ENCODE peak calls at places on chromosomes 1 and 21, in eight cellular contexts. V, T, I, K, O, U, Z and X are unnamed samples.

GRCh38 chr1:91744973-91745648 is 140.8 kb downstream of the TGFBR3 start:
- DNase-seq in V (no peak), T (no peak), I (no peak), K (no peak), O (no peak), U (no peak), Z (peak), X (no peak)

GRCh38 chr1:95406279-95406678 is 172.3 kb downstream of the RWDD3 start:
- DNase-seq in V (no peak), T (no peak), I (no peak), K (no peak), O (no peak), U (no peak), Z (no peak), X (no peak)

GRCh38 chr21:35273331-35273730 is 224.2 kb upstream of the RUNX1 start:
- DNase-seq in V (no peak), T (no peak), I (no peak), K (no peak), O (no peak), U (no peak), Z (no peak), X (peak)

GRCh38 chr1:180680558-180681144 is 48.8 kb downstream of the XPR1 start:
- DNase-seq in V (no peak), T (no peak), I (no peak), K (no peak), O (no peak), U (no peak), Z (no peak), X (no peak)

GRCh38 chr1:34781071-34781843 is at the start of gene GJB3:
- DNase-seq in V (no peak), T (no peak), I (no peak), K (peak), O (peak), U (no peak), Z (no peak), X (peak)

GRCh38 chr1:203281033-203281432 is 24.3 kb upstream of the BTG2 start:
- DNase-seq in V (no peak), T (no peak), I (no peak), K (no peak), O (no peak), U (no peak), Z (no peak), X (no peak)

GRCh38 chr1:94000531-94001282 is 91.5 kb upstream of the GCLM start:
- DNase-seq in V (no peak), T (no peak), I (no peak), K (peak), O (no peak), U (no peak), Z (no peak), X (no peak)

GRCh38 chr1:214933375-214933774 is 149.2 kb upstream of the KCNK2 start:
- DNase-seq in V (no peak), T (no peak), I (no peak), K (no peak), O (no peak), U (no peak), Z (no peak), X (no peak)

GRCh38 chr1:206513312-206514111 is 6.2 kb downstream of the RASSF5 start:
- DNase-seq in V (no peak), T (no peak), I (no peak), K (no peak), O (no peak), U (no peak), Z (no peak), X (no peak)

GRCh38 chr21:44996983-44997936 is 57.4 kb downstream of the SLX9 start:
- DNase-seq in V (no peak), T (no peak), I (no peak), K (no peak), O (no peak), U (no peak), Z (no peak), X (no peak)

GRCh38 chr1:216630532-216630931 is 92.7 kb downstream of the ESRRG start:
- DNase-seq in V (no peak), T (no peak), I (no peak), K (no peak), O (no peak), U (no peak), Z (no peak), X (no peak)

GRCh38 chr1:92583821-92584760 is 97.4 kb upstream of the GFI1 start:
- DNase-seq in V (no peak), T (peak), I (no peak), K (no peak), O (no peak), U (peak), Z (no peak), X (no peak)

GRCh38 chr1:209428241-209428921 is 155.1 kb upstream of the CAMK1G start:
- DNase-seq in V (no peak), T (no peak), I (no peak), K (no peak), O (no peak), U (no peak), Z (no peak), X (peak)

GRCh38 chr1:202553560-202554038 is 156.7 kb downstream of the SYT2 start:
- DNase-seq in V (no peak), T (peak), I (no peak), K (peak), O (no peak), U (peak), Z (no peak), X (no peak)

GRCh38 chr1:160741597-160742348 is 2.7 kb downstream of the SLAMF7 start:
- DNase-seq in V (no peak), T (no peak), I (no peak), K (no peak), O (no peak), U (no peak), Z (no peak), X (peak)

GRCh38 chr1:157419845-157420542 is 132.3 kb downstream of the FCRL5 start:
- DNase-seq in V (no peak), T (no peak), I (no peak), K (no peak), O (no peak), U (no peak), Z (no peak), X (no peak)

GRCh38 chr1:181192277-181192676 is 103.8 kb downstream of the IER5 start:
- DNase-seq in V (no peak), T (no peak), I (no peak), K (no peak), O (no peak), U (no peak), Z (no peak), X (no peak)

GRCh38 chr1:55311057-55311631 is 96.0 kb upstream of the USP24 start:
- DNase-seq in V (no peak), T (no peak), I (no peak), K (no peak), O (peak), U (no peak), Z (no peak), X (no peak)

GRCh38 chr1:15760520-15761211 is 2.1 kb downstream of the FBLIM1 start:
- DNase-seq in V (no peak), T (no peak), I (no peak), K (peak), O (peak), U (no peak), Z (no peak), X (peak)

GRCh38 chr1:55580845-55581332 is 365.7 kb upstream of the USP24 start:
- DNase-seq in V (no peak), T (no peak), I (peak), K (no peak), O (no peak), U (no peak), Z (peak), X (no peak)

GRCh38 chr1:10540277-10541005 is 65.7 kb downstream of the PEX14 start:
- DNase-seq in V (no peak), T (no peak), I (no peak), K (no peak), O (peak), U (no peak), Z (no peak), X (no peak)

GRCh38 chr1:238648296-238648695 is 738.1 kb upstream of the CHRM3 start:
- DNase-seq in V (no peak), T (no peak), I (no peak), K (no peak), O (no peak), U (no peak), Z (no peak), X (no peak)

GRCh38 chr21:41289431-41289830 is 27.2 kb upstream of the FAM3B start:
- DNase-seq in V (no peak), T (no peak), I (peak), K (no peak), O (no peak), U (no peak), Z (peak), X (peak)

GRCh38 chr1:4380564-4381168 is 273.7 kb upstream of the AJAP1 start:
- DNase-seq in V (no peak), T (no peak), I (no peak), K (no peak), O (no peak), U (no peak), Z (peak), X (no peak)

GRCh38 chr21:45857761-45858160 is 123.8 kb upstream of the COL6A1 start:
- DNase-seq in V (no peak), T (no peak), I (no peak), K (no peak), O (no peak), U (no peak), Z (no peak), X (no peak)

GRCh38 chr1:159959451-159959850 is 5.4 kb upstream of the SLAMF9 start:
- DNase-seq in V (no peak), T (no peak), I (no peak), K (no peak), O (no peak), U (no peak), Z (no peak), X (no peak)

GRCh38 chr1:181100015-181100905 is 11.8 kb downstream of the IER5 start:
- DNase-seq in V (no peak), T (no peak), I (no peak), K (peak), O (no peak), U (no peak), Z (peak), X (peak)

GRCh38 chr1:36307601-36308330 is 1.6 kb downstream of the SH3D21 start:
- DNase-seq in V (no peak), T (peak), I (no peak), K (no peak), O (no peak), U (no peak), Z (no peak), X (peak)

GRCh38 chr21:31184462-31184861 is 146.2 kb upstream of the KRTAP19-8 start:
- DNase-seq in V (no peak), T (no peak), I (no peak), K (no peak), O (peak), U (no peak), Z (no peak), X (no peak)

GRCh38 chr1:182119631-182120030 is 58.1 kb upstream of the ZNF648 start:
- DNase-seq in V (no peak), T (no peak), I (no peak), K (no peak), O (no peak), U (no peak), Z (no peak), X (no peak)

GRCh38 chr1:41859686-41860085 is 59.0 kb downstream of the HIVEP3 start:
- DNase-seq in V (no peak), T (no peak), I (no peak), K (no peak), O (no peak), U (no peak), Z (no peak), X (no peak)

GRCh38 chr1:87463917-87464565 is 135.4 kb downstream of the LMO4 start:
- DNase-seq in V (no peak), T (no peak), I (no peak), K (no peak), O (no peak), U (peak), Z (no peak), X (peak)

GRCh38 chr1:194693244-194693643 is 1506.8 kb upstream of the B3GALT2 start:
- DNase-seq in V (no peak), T (no peak), I (no peak), K (no peak), O (no peak), U (no peak), Z (no peak), X (no peak)

GRCh38 chr1:226365166-226365565 is 42.7 kb downstream of the PARP1 start:
- DNase-seq in V (no peak), T (no peak), I (no peak), K (no peak), O (peak), U (no peak), Z (no peak), X (no peak)

GRCh38 chr1:15046487-15047165 is 106.9 kb upstream of the TMEM51 start:
- DNase-seq in V (peak), T (peak), I (peak), K (peak), O (peak), U (peak), Z (peak), X (peak)

GRCh38 chr1:43206721-43207228 is 34.6 kb downstream of the CFAP57 start:
- DNase-seq in V (peak), T (no peak), I (peak), K (no peak), O (no peak), U (no peak), Z (peak), X (peak)

DNA sequence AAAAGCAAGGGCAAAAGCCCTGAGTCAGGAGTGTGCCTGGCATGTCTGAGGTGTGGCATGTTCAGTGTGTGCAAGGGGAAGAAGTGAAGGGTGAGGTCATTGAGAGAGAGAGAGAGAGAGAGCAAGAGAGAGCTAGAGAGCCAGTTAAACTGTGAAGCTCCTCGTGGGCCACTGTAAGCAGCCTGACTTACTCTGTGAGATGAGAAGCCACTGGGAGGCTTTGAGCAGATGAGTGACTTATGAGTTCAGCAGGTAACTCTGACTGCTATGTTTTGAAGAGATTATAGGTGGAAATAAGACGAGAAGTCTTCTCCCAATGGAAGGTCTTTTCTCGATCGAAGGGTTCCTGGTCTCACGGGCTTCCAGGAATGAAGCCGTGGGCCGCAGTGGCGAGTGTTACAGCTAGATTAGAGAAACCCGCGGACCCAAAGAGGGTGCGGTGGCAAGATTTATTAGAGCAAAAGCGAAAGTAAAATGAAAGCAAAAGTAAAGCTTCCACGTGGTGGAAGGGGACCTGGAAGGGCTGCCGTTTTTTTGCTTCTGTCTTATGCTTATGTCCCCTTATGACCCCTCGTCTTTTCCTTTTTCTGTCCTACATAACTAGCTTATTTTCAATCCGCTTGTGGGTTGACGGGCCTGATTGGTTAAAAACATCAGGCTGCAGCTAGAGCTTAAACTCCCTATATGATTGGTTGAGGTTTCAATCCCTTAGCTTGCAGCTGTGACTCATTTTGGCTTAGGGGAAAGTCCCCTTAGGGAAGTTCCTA is 323.1 kb upstream of the FAM78B start:
- DNase-seq in V (peak), T (peak), I (peak), K (peak), O (no peak), U (peak), Z (peak), X (no peak)
- TF ChIP-seq POLR2AphosphoS5 in V (no peak), T (no peak), I (no peak), K (peak), O (no peak), U (peak), Z (no peak), X (no peak)

GRCh38 chr1:211638723-211639122 is 36.7 kb downstream of the NEK2 start:
- DNase-seq in V (no peak), T (no peak), I (no peak), K (no peak), O (no peak), U (no peak), Z (no peak), X (no peak)

GRCh38 chr1:211638246-211638645 is 37.2 kb downstream of the NEK2 start:
- DNase-seq in V (no peak), T (no peak), I (no peak), K (no peak), O (no peak), U (no peak), Z (no peak), X (no peak)

GRCh38 chr1:211641942-211642341 is 33.5 kb downstream of the NEK2 start:
- DNase-seq in V (no peak), T (no peak), I (no peak), K (no peak), O (no peak), U (no peak), Z (no peak), X (no peak)

GRCh38 chr1:211637066-211637465 is 38.4 kb downstream of the NEK2 start:
- DNase-seq in V (no peak), T (no peak), I (no peak), K (no peak), O (no peak), U (no peak), Z (no peak), X (no peak)

DNA sequence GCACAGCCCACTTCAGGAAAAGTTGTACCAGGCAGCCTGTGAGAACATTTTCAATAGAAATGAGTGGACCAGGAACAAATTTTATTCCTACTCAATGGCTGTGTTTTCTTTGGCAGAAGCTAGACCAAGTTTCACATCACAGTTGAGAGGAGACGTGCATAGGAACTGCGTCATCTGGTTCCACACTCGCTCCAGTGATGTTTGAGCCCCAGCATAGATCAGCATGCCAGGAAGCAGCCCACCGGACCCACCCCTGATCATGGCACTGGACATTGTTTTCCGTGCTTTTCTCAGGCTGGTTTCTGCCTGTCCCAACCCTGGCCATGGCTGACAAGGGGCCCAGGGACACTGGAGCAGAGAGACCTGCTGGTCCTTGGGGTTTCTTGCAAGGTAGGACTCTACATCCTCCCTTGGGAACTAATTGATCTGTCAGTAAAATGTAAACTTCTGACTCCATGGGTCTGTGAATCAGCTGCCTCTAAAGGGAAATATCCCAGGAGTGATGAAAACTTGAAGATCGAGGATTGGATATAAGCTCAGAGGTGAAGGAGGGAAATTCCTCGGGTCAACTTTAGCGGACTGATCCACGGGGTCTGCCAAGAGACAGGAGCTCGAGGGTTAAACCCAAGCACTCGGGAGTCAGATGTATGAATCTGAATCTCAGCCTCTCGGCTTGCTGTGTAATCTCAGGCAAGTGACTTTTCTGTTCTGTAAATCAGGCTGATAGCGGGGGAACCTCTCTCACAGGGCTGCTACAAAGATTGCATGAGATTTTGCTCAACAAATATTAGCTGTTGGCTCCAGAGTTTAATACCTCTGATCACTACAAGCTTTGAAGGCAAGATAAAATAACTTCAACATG is 35.7 kb downstream of the NEK2 start:
- DNase-seq in V (no peak), T (no peak), I (no peak), K (no peak), O (no peak), U (no peak), Z (peak), X (no peak)
- TF ChIP-seq REST in V (no peak), T (no peak), I (no peak), K (no peak), O (no peak), U (no peak), Z (no peak), X (no peak)

GRCh38 chr1:22830747-22831340 is 120.2 kb downstream of the EPHB2 start:
- DNase-seq in V (no peak), T (no peak), I (no peak), K (no peak), O (no peak), U (no peak), Z (no peak), X (no peak)
- TF ChIP-seq POLR2AphosphoS5 in V (no peak), T (no peak), I (no peak), K (no peak), O (no peak), U (no peak), Z (no peak), X (no peak)

DNA sequence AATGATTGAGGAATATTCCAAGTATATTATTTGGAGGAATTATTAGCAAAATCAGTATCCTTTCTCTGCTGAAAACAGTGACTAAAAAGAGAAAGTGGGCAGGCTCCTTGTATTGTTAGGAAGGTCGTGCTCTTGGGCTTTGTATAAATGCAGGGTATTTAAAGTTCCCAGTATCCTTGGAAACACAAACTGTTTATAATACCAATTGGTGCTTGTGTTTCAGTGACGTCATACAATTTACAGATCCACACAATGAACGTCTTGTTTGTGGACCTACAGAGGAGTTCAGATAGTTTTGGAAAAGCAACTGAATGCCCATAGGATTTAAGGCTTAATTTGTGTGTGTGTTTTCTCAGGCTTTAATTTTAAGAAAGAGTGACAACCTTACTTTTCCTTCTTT is 168.2 kb downstream of the RASAL2 start:
- DNase-seq in V (no peak), T (no peak), I (no peak), K (no peak), O (no peak), U (no peak), Z (peak), X (peak)
- TF ChIP-seq REST in V (no peak), T (no peak), I (no peak), K (no peak), O (no peak), U (no peak), Z (no peak), X (no peak)

DNA sequence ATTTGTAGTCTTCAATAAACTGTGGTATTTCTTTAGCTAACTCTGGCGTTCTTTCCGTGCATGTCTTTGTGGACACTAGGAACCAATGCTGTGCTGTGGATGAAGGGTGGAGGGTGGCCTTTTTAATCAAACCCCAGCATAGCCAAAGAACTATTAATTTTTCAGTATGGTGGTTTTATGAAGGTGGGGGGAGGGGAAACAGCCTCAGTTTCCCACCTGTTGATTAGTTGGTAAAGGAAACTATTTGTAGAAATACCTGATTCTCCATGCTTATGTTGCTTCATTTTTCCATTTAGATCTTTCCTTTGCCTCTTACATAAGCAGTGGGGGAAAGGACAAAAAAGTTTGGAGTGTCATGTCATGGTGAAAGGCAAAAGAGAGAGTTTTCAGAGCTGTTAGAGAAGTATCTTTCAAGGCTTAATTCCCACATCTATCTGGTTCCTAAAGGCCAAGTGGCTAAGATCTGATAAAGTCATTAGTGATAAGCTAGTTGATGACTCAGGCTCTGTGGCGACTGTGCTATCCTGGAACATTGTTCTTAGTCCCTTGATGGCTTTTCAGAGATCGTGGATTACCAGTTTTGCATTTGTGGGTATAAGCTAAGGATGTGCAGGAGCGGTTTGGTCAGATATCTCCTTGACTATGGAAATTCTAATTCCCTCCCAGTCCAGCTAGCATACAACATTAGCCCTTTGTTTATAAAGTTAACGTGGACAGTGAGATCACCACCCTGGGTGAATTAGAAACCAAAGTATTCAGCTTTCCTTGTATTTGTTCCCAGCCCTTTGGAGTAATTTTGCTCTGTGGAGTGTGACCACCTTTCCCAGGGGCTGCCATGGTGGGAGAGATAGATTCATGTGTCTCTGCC is 8.7 kb upstream of the HAX1 start:
- DNase-seq in V (no peak), T (no peak), I (no peak), K (no peak), O (no peak), U (no peak), Z (no peak), X (no peak)
- TF ChIP-seq POLR2AphosphoS5 in V (no peak), T (no peak), I (no peak), K (no peak), O (no peak), U (no peak), Z (no peak), X (no peak)